ENCODE peak calls at places on chromosomes 13 and 19, in six cellular contexts. V, G, Q, L, H and A are unnamed samples.

GRCh38 chr13:75417647-75418046 is 64.3 kb downstream of the TBC1D4 start:
- DNase-seq in V (no peak), L (no peak), Q (no peak), G (no peak), H (no peak), A (no peak)

GRCh38 chr13:43446126-43446525 is 340.6 kb downstream of the ENOX1 start:
- DNase-seq in L (no peak), V (no peak), H (no peak), Q (no peak), G (no peak), A (no peak)

GRCh38 chr13:105333416-105333815 is 1202.0 kb downstream of the EFNB2 start:
- DNase-seq in Q (no peak), G (no peak), L (no peak), H (no peak), V (no peak), A (no peak)

GRCh38 chr19:17385878-17386611 is 8.0 kb downstream of the CCDC194 start:
- DNase-seq in Q (no peak), H (peak; percentile 47), V (peak; percentile 77), L (peak; percentile 66), G (peak; percentile 46), A (no peak)

GRCh38 chr13:99465454-99465853 is 35.8 kb upstream of the TM9SF2 start:
- DNase-seq in V (no peak), H (no peak), L (no peak), G (peak; percentile 63), Q (no peak), A (no peak)

GRCh38 chr13:26474286-26474685 is 83.2 kb upstream of the WASF3 start:
- DNase-seq in L (no peak), V (no peak), H (no peak), Q (no peak), G (no peak), A (no peak)

GRCh38 chr19:31448221-31448657 is 99.0 kb upstream of the TSHZ3 start:
- DNase-seq in Q (no peak), L (peak; percentile 89), V (no peak), H (no peak), G (no peak), A (no peak)

GRCh38 chr13:92103673-92104296 is 705.4 kb downstream of the GPC5 start:
- DNase-seq in V (no peak), L (no peak), H (no peak), Q (no peak), G (peak; percentile 66), A (no peak)

GRCh38 chr13:21344662-21345176 is 114.4 kb downstream of the ZDHHC20 start:
- DNase-seq in H (peak; percentile 32), Q (no peak), V (peak; percentile 34), L (no peak), G (no peak), A (no peak)

GRCh38 chr13:22278336-22278929 is 607.6 kb downstream of the FGF9 start:
- DNase-seq in Q (no peak), L (peak; percentile 40), H (peak; percentile 65), G (no peak), V (peak; percentile 75), A (peak; percentile 2)

GRCh38 chr19:44689290-44690130 is 9.4 kb upstream of the CEACAM16 start:
- DNase-seq in H (peak; percentile 66), G (peak; percentile 79), V (peak; percentile 85), Q (no peak), L (peak; percentile 67), A (peak; percentile 17)

GRCh38 chr19:18697680-18698079 is 14.2 kb downstream of the CRTC1 start:
- DNase-seq in L (no peak), G (peak; percentile 30), Q (no peak), H (no peak), V (no peak), A (peak; percentile 19)

GRCh38 chr19:6464070-6464873 is at the start of gene CRB3:
- DNase-seq in G (peak; percentile 90), V (peak; percentile 36), H (no peak), Q (no peak), L (no peak), A (no peak)

GRCh38 chr19:45577111-45577905 is 7.3 kb downstream of the OPA3 start:
- DNase-seq in L (peak; percentile 83), H (no peak), G (no peak), Q (no peak), V (no peak), A (no peak)